ENCODE peak calls at places on chromosome 1, in eight cellular contexts. Z is neural crest cell; M is foreskin fibroblast; T is cardiac fibroblast; D is stomach; E is astrocyte; U is RWPE1; L is CD4-positive, alpha-beta T cell. H is an unnamed sample.

GRCh38 chr1:1221887-1222574 is 8.1 kb upstream of the TNFRSF4 start:
- DNase-seq in Z (no peak), M (no peak), T (no peak), D (no peak), E (no peak), U (no peak), L (no peak), H (no peak)

GRCh38 chr1:19656780-19657475 is 7.7 kb upstream of the HTR6 start:
- DNase-seq in Z (no peak), M (no peak), T (no peak), D (no peak), E (no peak), U (no peak), L (no peak), H (peak; percentile 50)

GRCh38 chr1:107003972-107004371 is 52.5 kb upstream of the PRMT6 start:
- DNase-seq in Z (no peak), M (no peak), T (no peak), D (no peak), E (no peak), U (no peak), L (no peak), H (no peak)

GRCh38 chr1:214514819-214515383 is 36.5 kb downstream of the PTPN14 start:
- DNase-seq in Z (no peak), M (no peak), T (no peak), D (no peak), E (no peak), U (no peak), L (no peak), H (no peak)

GRCh38 chr1:52544665-52545525 is 8.0 kb downstream of the TUT4 start:
- DNase-seq in Z (no peak), M (no peak), T (peak; percentile 21), D (no peak), E (no peak), U (no peak), L (no peak), H (no peak)

GRCh38 chr1:26696191-26696644 is 403 bp downstream of the ARID1A start:
- DNase-seq in Z (peak; percentile 8), M (no peak), T (no peak), D (no peak), E (no peak), U (no peak), L (no peak), H (no peak)

GRCh38 chr1:56867491-56867890 is 12.9 kb downstream of the C8A start:
- DNase-seq in Z (no peak), M (no peak), T (no peak), D (peak; percentile 52), E (no peak), U (no peak), L (no peak), H (no peak)

GRCh38 chr1:212132040-212132439 is 96.5 kb downstream of the DTL start:
- DNase-seq in Z (no peak), M (no peak), T (no peak), D (no peak), E (no peak), U (no peak), L (no peak), H (no peak)

GRCh38 chr1:92961896-92962752 is 862 bp upstream of the DIPK1A start:
- DNase-seq in Z (no peak), M (peak; percentile 32), T (peak; percentile 91), D (peak; percentile 33), E (peak; percentile 73), U (peak; percentile 55), L (peak; percentile 50), H (no peak)

GRCh38 chr1:81430955-81431646 is 369.6 kb upstream of the ADGRL2 start:
- DNase-seq in Z (no peak), M (no peak), T (no peak), D (no peak), E (no peak), U (no peak), L (no peak), H (no peak)

GRCh38 chr1:1777510-1777909 is 760 bp downstream of the NADK start:
- DNase-seq in Z (no peak), M (peak; percentile 30), T (peak; percentile 46), D (no peak), E (peak; percentile 14), U (no peak), L (no peak), H (no peak)

GRCh38 chr1:212229654-212230053 is 55.6 kb upstream of the PPP2R5A start:
- DNase-seq in Z (no peak), M (peak; percentile 81), T (peak; percentile 70), D (no peak), E (peak; percentile 83), U (no peak), L (no peak), H (no peak)

GRCh38 chr1:160251687-160252526 is 10.4 kb downstream of the DCAF8 start:
- DNase-seq in Z (peak; percentile 46), M (peak; percentile 58), T (peak; percentile 81), D (peak; percentile 69), E (peak; percentile 43), U (peak; percentile 66), L (peak; percentile 37), H (peak; percentile 68)

GRCh38 chr1:91697322-91698260 is 188.4 kb downstream of the TGFBR3 start:
- DNase-seq in Z (no peak), M (peak; percentile 47), T (peak; percentile 86), D (no peak), E (peak; percentile 57), U (no peak), L (no peak), H (no peak)

GRCh38 chr1:91701494-91701869 is 184.5 kb downstream of the TGFBR3 start:
- DNase-seq in Z (no peak), M (no peak), T (peak; percentile 68), D (no peak), E (no peak), U (no peak), L (no peak), H (no peak)

GRCh38 chr1:91700771-91701493 is 185.0 kb downstream of the TGFBR3 start:
- DNase-seq in Z (no peak), M (peak; percentile 46), T (peak; percentile 80), D (no peak), E (peak; percentile 63), U (no peak), L (no peak), H (no peak)

GRCh38 chr1:91699339-91699970 is 186.5 kb downstream of the TGFBR3 start:
- DNase-seq in Z (no peak), M (peak; percentile 97), T (peak; percentile 89), D (no peak), E (no peak), U (no peak), L (no peak), H (no peak)

GRCh38 chr1:91700332-91700731 is 185.6 kb downstream of the TGFBR3 start:
- DNase-seq in Z (no peak), M (peak; percentile 86), T (peak; percentile 90), D (no peak), E (no peak), U (no peak), L (no peak), H (no peak)
- TF ChIP-seq CTCF in Z (peak; percentile 19), M (peak; percentile 22), T (peak; percentile 31), D (no peak), E (peak; percentile 24), U (no peak), L (no peak), H (no peak)

GRCh38 chr1:154865442-154866256 is 4.4 kb downstream of the KCNN3 start:
- DNase-seq in Z (no peak), M (no peak), T (no peak), D (no peak), E (no peak), U (no peak), L (no peak), H (no peak)

GRCh38 chr1:154862927-154863701 is 7.0 kb downstream of the KCNN3 start:
- DNase-seq in Z (no peak), M (no peak), T (no peak), D (no peak), E (no peak), U (no peak), L (no peak), H (peak; percentile 68)

GRCh38 chr1:154864189-154864985 is 5.7 kb downstream of the KCNN3 start:
- DNase-seq in Z (no peak), M (no peak), T (no peak), D (no peak), E (no peak), U (no peak), L (no peak), H (no peak)

GRCh38 chr1:154861607-154862094 is 8.4 kb downstream of the KCNN3 start:
- DNase-seq in Z (no peak), M (peak; percentile 35), T (peak; percentile 19), D (no peak), E (peak; percentile 41), U (no peak), L (no peak), H (no peak)

DNA sequence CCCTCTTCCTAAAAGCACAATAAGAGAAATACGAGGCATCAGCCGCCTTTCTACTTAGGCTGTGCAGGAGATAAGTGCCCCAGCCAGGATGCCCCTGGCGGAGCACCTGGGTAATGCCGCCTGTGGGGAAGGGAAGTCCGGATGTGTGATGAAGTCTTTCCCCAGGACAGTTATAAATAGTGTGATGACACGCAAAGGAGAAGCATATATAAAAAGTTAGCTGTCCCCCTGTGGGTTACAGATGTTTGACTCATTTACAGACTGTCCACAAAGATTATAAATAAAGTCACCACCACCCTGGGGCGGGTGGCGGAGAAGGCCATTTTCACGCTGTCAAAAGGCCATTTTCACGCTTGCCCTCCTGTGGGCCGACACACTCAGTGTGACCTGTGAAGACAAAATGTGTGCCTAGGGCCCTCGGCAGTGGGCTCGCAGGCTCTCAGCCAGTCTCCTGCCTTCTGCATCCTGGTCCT is 6.3 kb downstream of the KCNN3 start:
- DNase-seq in Z (peak; percentile 52), M (peak; percentile 13), T (peak; percentile 66), D (peak; percentile 57), E (peak; percentile 49), U (peak; percentile 47), L (peak; percentile 6), H (peak; percentile 79)
- TF ChIP-seq CTCF in Z (peak; percentile 76), M (peak; percentile 40), T (peak; percentile 69), D (peak; percentile 50), E (peak; percentile 83), U (peak; percentile 32), L (peak; percentile 43), H (peak; percentile 87)

DNA sequence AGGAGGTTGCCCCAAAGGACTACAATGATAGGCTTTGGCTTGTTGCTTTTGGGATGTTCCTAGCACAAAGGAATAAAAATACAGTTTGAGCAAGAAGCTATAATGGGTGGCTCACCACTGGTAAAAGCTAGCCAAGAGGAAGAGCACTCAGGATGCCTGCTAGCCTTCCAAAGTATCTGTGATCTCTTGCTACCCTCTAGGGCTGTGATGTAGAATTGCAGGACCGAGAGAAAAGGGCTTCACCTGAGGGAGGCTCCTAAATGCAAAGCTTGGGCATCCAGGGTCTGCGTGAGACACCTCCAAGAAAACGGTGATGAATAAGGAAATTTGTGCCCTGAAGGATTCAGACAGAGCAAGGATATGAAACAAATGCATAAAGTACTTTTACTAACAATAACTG is 17.7 kb downstream of the IVL start:
- DNase-seq in Z (no peak), M (no peak), T (peak; percentile 3), D (no peak), E (no peak), U (peak; percentile 63), L (no peak), H (no peak)
- TF ChIP-seq CTCF in Z (no peak), M (peak; percentile 13), T (no peak), D (no peak), E (no peak), U (peak; percentile 33), L (no peak), H (no peak)

GRCh38 chr1:151511636-151512215 is 539 bp downstream of the CGN start:
- DNase-seq in Z (peak; percentile 45), M (no peak), T (no peak), D (peak; percentile 65), E (no peak), U (peak; percentile 33), L (peak; percentile 22), H (peak; percentile 67)
- TF ChIP-seq CTCF in Z (peak; percentile 30), M (no peak), T (no peak), D (no peak), E (no peak), U (no peak), L (peak; percentile 12), H (no peak)

GRCh38 chr1:232385221-232385620 is 244.7 kb downstream of the SIPA1L2 start:
- DNase-seq in Z (no peak), M (no peak), T (peak; percentile 44), D (no peak), E (peak; percentile 79), U (peak; percentile 19), L (no peak), H (no peak)
- TF ChIP-seq CTCF in Z (no peak), M (no peak), T (no peak), D (no peak), E (no peak), U (no peak), L (no peak), H (no peak)

H was measured in glutamatergic neuron.